ENCODE peak calls at places on chromosome 15, in nine cellular contexts. E is fibroblast of the aortic adventitia, F is retinal pigment epithelial cell, N is keratinocyte, C is tibial nerve, Y is hepatocyte, H is heart right ventricle, I is Caco-2, P is choroid plexus epithelial cell. W is an unnamed sample.

GRCh38 chr15:40493089-40493840 is 22.5 kb downstream of the CHST14 start:
- DNase-seq in E (no peak), F (no peak), N (peak; percentile 32), C (no peak), Y (no peak), H (no peak), I (no peak), P (no peak), W (no peak)

GRCh38 chr15:52093539-52094502 is 18.8 kb downstream of the BCL2L10 start:
- DNase-seq in E (peak; percentile 91), F (peak; percentile 96), N (peak; percentile 95), C (peak; percentile 68), Y (no peak), H (peak; percentile 21), I (no peak), P (peak; percentile 94), W (no peak)

GRCh38 chr15:69808756-69809155 is 289.0 kb downstream of the TLE3 start:
- DNase-seq in E (no peak), F (no peak), N (no peak), C (no peak), Y (no peak), H (no peak), I (no peak), P (peak; percentile 81), W (no peak)

GRCh38 chr15:67409175-67409574 is 111.8 kb upstream of the C15orf61 start:
- DNase-seq in E (no peak), F (no peak), N (no peak), C (no peak), Y (no peak), H (no peak), I (no peak), P (peak; percentile 44), W (no peak)

GRCh38 chr15:80929689-80930088 is 59.9 kb downstream of the MESD start:
- DNase-seq in E (no peak), F (no peak), N (no peak), C (no peak), Y (no peak), H (no peak), I (no peak), P (no peak), W (no peak)

GRCh38 chr15:57440799-57441198 is 64.5 kb downstream of the CGNL1 start:
- DNase-seq in E (peak; percentile 94), F (peak; percentile 87), N (no peak), C (no peak), Y (peak; percentile 65), H (no peak), I (no peak), P (peak; percentile 91), W (no peak)

GRCh38 chr15:91054791-91055190 is 32.4 kb upstream of the VPS33B start:
- DNase-seq in E (no peak), F (no peak), N (no peak), C (no peak), Y (no peak), H (no peak), I (no peak), P (no peak), W (no peak)

GRCh38 chr15:25613113-25613512 is 174.3 kb upstream of the UBE3A start:
- DNase-seq in E (no peak), F (no peak), N (no peak), C (no peak), Y (no peak), H (no peak), I (no peak), P (no peak), W (no peak)

GRCh38 chr15:89776274-89777072 is at the start of gene MESP2:
- DNase-seq in E (peak; percentile 76), F (no peak), N (no peak), C (peak; percentile 66), Y (peak; percentile 92), H (peak; percentile 84), I (peak; percentile 75), P (peak; percentile 78), W (peak; percentile 88)

GRCh38 chr15:74889390-74889881 is 406 bp upstream of the MPI start:
- DNase-seq in E (peak; percentile 37), F (no peak), N (no peak), C (no peak), Y (no peak), H (peak; percentile 59), I (peak; percentile 23), P (peak; percentile 42), W (peak; percentile 26)

GRCh38 chr15:39801641-39802309 is 19.1 kb upstream of the FSIP1 start:
- DNase-seq in E (no peak), F (no peak), N (no peak), C (no peak), Y (peak; percentile 30), H (no peak), I (peak; percentile 55), P (peak; percentile 42), W (peak; percentile 40)

GRCh38 chr15:85094685-85095084 is 113.0 kb downstream of the PDE8A start:
- DNase-seq in E (peak; percentile 42), F (no peak), N (no peak), C (no peak), Y (no peak), H (no peak), I (no peak), P (peak; percentile 61), W (no peak)

DNA sequence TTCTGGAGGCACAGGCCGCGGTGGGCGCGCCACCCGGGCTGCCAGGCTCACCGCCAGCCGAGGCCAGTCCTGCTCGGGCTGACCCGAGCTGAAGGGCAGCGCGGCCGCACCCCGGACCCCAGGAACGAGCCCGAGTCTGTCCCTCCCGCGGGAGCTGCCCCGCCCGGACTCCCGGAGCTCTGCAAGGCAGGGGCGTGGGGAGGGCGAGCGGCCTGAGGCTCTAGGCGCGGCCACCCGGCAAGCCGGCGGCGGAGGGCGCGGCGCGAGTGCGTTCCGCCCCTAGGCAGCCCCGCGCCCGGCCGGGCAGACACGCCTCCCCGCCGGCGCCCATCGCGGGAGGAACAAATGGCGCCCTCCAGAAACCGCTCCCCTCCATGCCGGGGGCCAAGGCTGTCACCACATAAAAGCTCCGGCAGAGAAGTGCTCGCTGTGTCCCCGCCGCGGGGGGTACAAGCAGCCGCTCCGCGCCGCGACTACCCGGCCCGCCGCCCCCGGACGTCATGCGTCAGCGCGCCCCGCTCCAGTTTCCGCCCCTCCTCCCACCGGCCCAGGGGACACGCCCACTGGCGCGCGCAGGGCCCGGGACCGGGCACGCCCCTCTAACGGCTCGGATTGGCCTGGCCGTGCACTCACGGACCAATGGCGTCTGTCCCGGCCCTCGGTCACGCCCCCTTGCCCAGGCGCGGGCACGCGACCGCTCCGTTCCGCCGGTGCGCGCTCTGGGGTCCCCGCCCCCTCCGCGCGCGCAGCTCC is 483 bp upstream of the KLF13 start:
- DNase-seq in E (peak; percentile 96), F (peak; percentile 84), N (peak; percentile 65), C (peak; percentile 97), Y (peak; percentile 99), H (peak; percentile 99), I (peak; percentile 99), P (peak; percentile 99), W (peak; percentile 98)
- TF ChIP-seq CTCF in E (no peak), F (no peak), N (no peak), C (no peak), Y (no peak), H (no peak), I (no peak), P (no peak), W (no peak)

DNA sequence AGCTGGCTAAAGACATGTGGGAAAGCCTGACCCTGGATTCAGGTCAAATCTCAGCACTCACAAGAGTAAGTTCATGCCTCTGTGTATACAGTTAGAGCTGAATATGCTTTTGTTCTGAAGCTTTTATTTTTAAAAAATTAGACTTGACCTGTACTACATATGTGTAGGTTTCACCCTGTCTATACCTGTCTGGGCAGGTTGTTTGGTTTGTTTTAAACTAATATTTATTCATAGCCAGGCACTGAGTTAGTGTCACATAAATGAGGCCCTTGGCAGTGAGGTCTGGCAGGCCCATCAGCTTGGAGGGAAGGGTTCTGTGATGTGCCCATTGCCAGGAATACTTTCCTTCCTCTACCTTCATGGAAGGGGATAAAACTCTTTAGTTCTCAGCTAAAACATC is 1.9 kb downstream of the DNAJA4 start:
- DNase-seq in E (no peak), F (no peak), N (no peak), C (no peak), Y (no peak), H (no peak), I (no peak), P (no peak), W (no peak)
- H3K4me3 ChIP-seq in E (no peak overlapping the region), F (no peak overlapping the region), N (no peak overlapping the region), C (no peak overlapping the region), Y (no peak overlapping the region), H (peak overlapping the region; percentile 86), I (no peak overlapping the region), P (no peak overlapping the region), W (no peak overlapping the region)

GRCh38 chr15:78418239-78418638 is 19.8 kb upstream of the IREB2 start:
- DNase-seq in E (no peak), F (no peak), N (no peak), C (no peak), Y (no peak), H (no peak), I (no peak), P (peak; percentile 62), W (no peak)

GRCh38 chr15:78418681-78419080 is 19.3 kb upstream of the IREB2 start:
- DNase-seq in E (no peak), F (no peak), N (no peak), C (no peak), Y (no peak), H (no peak), I (no peak), P (no peak), W (no peak)

GRCh38 chr15:78414608-78415250 is 23.3 kb upstream of the IREB2 start:
- DNase-seq in E (no peak), F (no peak), N (no peak), C (no peak), Y (no peak), H (no peak), I (no peak), P (no peak), W (no peak)

GRCh38 chr15:78419331-78419730 is 18.7 kb upstream of the IREB2 start:
- DNase-seq in E (no peak), F (no peak), N (no peak), C (no peak), Y (no peak), H (no peak), I (no peak), P (no peak), W (no peak)

DNA sequence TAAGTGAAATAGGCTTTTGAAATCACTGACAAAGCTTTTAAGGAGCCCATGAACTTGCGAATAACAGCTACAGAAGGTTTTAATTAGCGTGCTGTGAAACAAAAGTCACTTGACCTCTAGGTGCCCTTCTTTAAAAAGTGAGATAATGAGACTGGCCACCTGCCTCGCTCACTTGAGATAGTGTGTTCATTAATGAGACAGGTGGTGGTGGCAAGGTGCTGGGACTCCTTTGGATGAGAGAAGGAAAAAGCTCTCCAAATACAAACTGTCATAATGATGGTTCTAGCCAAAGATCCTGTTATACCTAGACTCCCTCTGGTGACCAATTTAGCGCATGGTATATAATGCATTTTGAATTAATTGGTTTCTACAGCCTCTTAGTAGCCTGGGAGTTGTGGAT is 22.7 kb upstream of the IREB2 start:
- DNase-seq in E (peak; percentile 52), F (no peak), N (no peak), C (no peak), Y (peak; percentile 57), H (no peak), I (peak; percentile 34), P (peak; percentile 67), W (no peak)
- TF ChIP-seq CTCF in E (peak; percentile 45), F (peak; percentile 60), N (no peak), C (no peak), Y (peak; percentile 57), H (peak; percentile 17), I (peak; percentile 37), P (peak; percentile 66), W (peak; percentile 18)

DNA sequence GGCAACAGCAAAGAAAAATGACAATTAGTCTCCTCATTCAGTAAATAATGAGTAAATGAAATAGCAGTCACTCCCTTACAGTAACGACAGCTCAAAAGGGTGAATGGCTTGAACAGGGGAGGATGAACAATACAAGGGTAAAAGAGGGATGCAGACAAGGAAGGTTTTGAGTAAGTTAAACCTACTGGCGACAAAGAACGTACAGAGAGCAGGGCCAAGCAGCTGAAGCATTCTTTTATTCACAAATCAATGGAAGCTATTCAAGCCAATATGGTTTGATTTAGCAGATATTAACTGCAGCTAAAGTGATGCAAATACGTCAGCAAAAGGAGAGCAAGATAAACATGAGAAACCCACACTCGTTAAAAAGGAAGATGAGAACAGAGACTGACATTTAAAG is 90.7 kb upstream of the ICE2 start:
- DNase-seq in E (no peak), F (no peak), N (no peak), C (no peak), Y (no peak), H (no peak), I (no peak), P (no peak), W (no peak)
- H3K4me3 ChIP-seq in E (no peak overlapping the region), F (no peak overlapping the region), N (no peak overlapping the region), C (no peak overlapping the region), Y (no peak overlapping the region), H (no peak overlapping the region), I (no peak overlapping the region), P (no peak overlapping the region), W (no peak overlapping the region)